ENCODE peak calls at places on chromosomes 7 and 10, in six cellular contexts. One of them, this sample, is unnamed.

GRCh38 chr7:35799846-35800717 is 775 bp upstream of the SEPTIN7 start:
- DNase-seq in fibroblast of mammary gland: peak
- DNase-seq in SHP77 treated with DMSO at 0.1 percent for 48 hours: peak
- DNase-seq in lung: peak
- DNase-seq in activated CD4-positive, alpha-beta T cell treated with anti-CD3 and anti-CD28 coated beads, Interleukin-2, amount 10 ng/mL, durations not matched to agents 7 days and 5 days: peak
- DNase-seq in NCI-H2029: peak
- DNase-seq in this sample: peak

GRCh38 chr10:14409247-14409646 is 78.5 kb upstream of the FRMD4A start:
- DNase-seq in lung: no peak
- DNase-seq in activated CD4-positive, alpha-beta T cell treated with anti-CD3 and anti-CD28 coated beads, Interleukin-2, amount 10 ng/mL, durations not matched to agents 7 days and 5 days: no peak
- DNase-seq in SHP77 treated with DMSO at 0.1 percent for 48 hours: no peak
- DNase-seq in NCI-H2029: no peak
- DNase-seq in fibroblast of mammary gland: no peak
- DNase-seq in this sample: no peak

GRCh38 chr10:11225935-11226334 is 208.3 kb downstream of the CELF2 start:
- DNase-seq in NCI-H2029: no peak
- DNase-seq in fibroblast of mammary gland: peak
- DNase-seq in lung: peak
- DNase-seq in SHP77 treated with DMSO at 0.1 percent for 48 hours: no peak
- DNase-seq in activated CD4-positive, alpha-beta T cell treated with anti-CD3 and anti-CD28 coated beads, Interleukin-2, amount 10 ng/mL, durations not matched to agents 7 days and 5 days: peak
- DNase-seq in this sample: no peak

GRCh38 chr10:113169853-113170455 is 219.9 kb downstream of the TCF7L2 start:
- DNase-seq in NCI-H2029: no peak
- DNase-seq in lung: no peak
- DNase-seq in fibroblast of mammary gland: no peak
- DNase-seq in activated CD4-positive, alpha-beta T cell treated with anti-CD3 and anti-CD28 coated beads, Interleukin-2, amount 10 ng/mL, durations not matched to agents 7 days and 5 days: peak
- DNase-seq in SHP77 treated with DMSO at 0.1 percent for 48 hours: no peak
- DNase-seq in this sample: no peak

GRCh38 chr10:119412831-119413737 is 129.4 kb downstream of the RGS10 start:
- DNase-seq in fibroblast of mammary gland: peak
- DNase-seq in lung: no peak
- DNase-seq in SHP77 treated with DMSO at 0.1 percent for 48 hours: peak
- DNase-seq in NCI-H2029: no peak
- DNase-seq in activated CD4-positive, alpha-beta T cell treated with anti-CD3 and anti-CD28 coated beads, Interleukin-2, amount 10 ng/mL, durations not matched to agents 7 days and 5 days: no peak
- DNase-seq in this sample: peak

GRCh38 chr10:15461353-15462108 is 90.4 kb upstream of the FAM171A1 start:
- DNase-seq in NCI-H2029: no peak
- DNase-seq in SHP77 treated with DMSO at 0.1 percent for 48 hours: no peak
- DNase-seq in activated CD4-positive, alpha-beta T cell treated with anti-CD3 and anti-CD28 coated beads, Interleukin-2, amount 10 ng/mL, durations not matched to agents 7 days and 5 days: no peak
- DNase-seq in lung: no peak
- DNase-seq in fibroblast of mammary gland: peak
- DNase-seq in this sample: no peak

GRCh38 chr10:106355450-106355849 is 809.1 kb downstream of the SORCS1 start:
- DNase-seq in SHP77 treated with DMSO at 0.1 percent for 48 hours: no peak
- DNase-seq in activated CD4-positive, alpha-beta T cell treated with anti-CD3 and anti-CD28 coated beads, Interleukin-2, amount 10 ng/mL, durations not matched to agents 7 days and 5 days: no peak
- DNase-seq in NCI-H2029: no peak
- DNase-seq in fibroblast of mammary gland: peak
- DNase-seq in lung: no peak
- DNase-seq in this sample: peak

GRCh38 chr7:35036361-35037171 is 719 bp downstream of the DPY19L1 start:
- DNase-seq in NCI-H2029: peak
- DNase-seq in activated CD4-positive, alpha-beta T cell treated with anti-CD3 and anti-CD28 coated beads, Interleukin-2, amount 10 ng/mL, durations not matched to agents 7 days and 5 days: peak
- DNase-seq in lung: peak
- DNase-seq in SHP77 treated with DMSO at 0.1 percent for 48 hours: peak
- DNase-seq in fibroblast of mammary gland: peak
- DNase-seq in this sample: no peak

GRCh38 chr7:149624006-149624405 is 126.4 kb upstream of the ZNF746 start:
- DNase-seq in SHP77 treated with DMSO at 0.1 percent for 48 hours: no peak
- DNase-seq in lung: peak
- DNase-seq in activated CD4-positive, alpha-beta T cell treated with anti-CD3 and anti-CD28 coated beads, Interleukin-2, amount 10 ng/mL, durations not matched to agents 7 days and 5 days: peak
- DNase-seq in fibroblast of mammary gland: peak
- DNase-seq in NCI-H2029: no peak
- DNase-seq in this sample: no peak

GRCh38 chr10:6065406-6065805 is 3.2 kb upstream of the IL2RA start:
- DNase-seq in activated CD4-positive, alpha-beta T cell treated with anti-CD3 and anti-CD28 coated beads, Interleukin-2, amount 10 ng/mL, durations not matched to agents 7 days and 5 days: peak
- DNase-seq in SHP77 treated with DMSO at 0.1 percent for 48 hours: no peak
- DNase-seq in lung: no peak
- DNase-seq in NCI-H2029: no peak
- DNase-seq in fibroblast of mammary gland: no peak
- DNase-seq in this sample: no peak

GRCh38 chr7:75971961-75972763 is 22.2 kb downstream of the TMEM120A start:
- DNase-seq in activated CD4-positive, alpha-beta T cell treated with anti-CD3 and anti-CD28 coated beads, Interleukin-2, amount 10 ng/mL, durations not matched to agents 7 days and 5 days: no peak
- DNase-seq in SHP77 treated with DMSO at 0.1 percent for 48 hours: no peak
- DNase-seq in NCI-H2029: no peak
- DNase-seq in lung: no peak
- DNase-seq in fibroblast of mammary gland: peak
- DNase-seq in this sample: no peak

GRCh38 chr10:116240551-116240950 is 32.5 kb downstream of the GFRA1 start:
- DNase-seq in fibroblast of mammary gland: no peak
- DNase-seq in lung: no peak
- DNase-seq in NCI-H2029: no peak
- DNase-seq in activated CD4-positive, alpha-beta T cell treated with anti-CD3 and anti-CD28 coated beads, Interleukin-2, amount 10 ng/mL, durations not matched to agents 7 days and 5 days: no peak
- DNase-seq in SHP77 treated with DMSO at 0.1 percent for 48 hours: no peak
- DNase-seq in this sample: no peak

GRCh38 chr7:93435791-93436190 is 138.7 kb downstream of the CALCR start:
- DNase-seq in lung: no peak
- DNase-seq in fibroblast of mammary gland: no peak
- DNase-seq in SHP77 treated with DMSO at 0.1 percent for 48 hours: no peak
- DNase-seq in NCI-H2029: peak
- DNase-seq in activated CD4-positive, alpha-beta T cell treated with anti-CD3 and anti-CD28 coated beads, Interleukin-2, amount 10 ng/mL, durations not matched to agents 7 days and 5 days: no peak
- DNase-seq in this sample: no peak

GRCh38 chr7:137953043-137953691 is 48.7 kb downstream of the CREB3L2 start:
- DNase-seq in fibroblast of mammary gland: peak
- DNase-seq in SHP77 treated with DMSO at 0.1 percent for 48 hours: no peak
- DNase-seq in lung: no peak
- DNase-seq in activated CD4-positive, alpha-beta T cell treated with anti-CD3 and anti-CD28 coated beads, Interleukin-2, amount 10 ng/mL, durations not matched to agents 7 days and 5 days: no peak
- DNase-seq in NCI-H2029: no peak
- DNase-seq in this sample: no peak

GRCh38 chr10:112370424-112370819 is 3.5 kb upstream of the ACSL5 start:
- DNase-seq in activated CD4-positive, alpha-beta T cell treated with anti-CD3 and anti-CD28 coated beads, Interleukin-2, amount 10 ng/mL, durations not matched to agents 7 days and 5 days: no peak
- DNase-seq in SHP77 treated with DMSO at 0.1 percent for 48 hours: no peak
- DNase-seq in lung: no peak
- DNase-seq in NCI-H2029: no peak
- DNase-seq in fibroblast of mammary gland: no peak
- DNase-seq in this sample: no peak

GRCh38 chr7:107236857-107237256 is 68.1 kb downstream of the HBP1 start:
- DNase-seq in fibroblast of mammary gland: peak
- DNase-seq in NCI-H2029: no peak
- DNase-seq in SHP77 treated with DMSO at 0.1 percent for 48 hours: no peak
- DNase-seq in lung: no peak
- DNase-seq in activated CD4-positive, alpha-beta T cell treated with anti-CD3 and anti-CD28 coated beads, Interleukin-2, amount 10 ng/mL, durations not matched to agents 7 days and 5 days: no peak
- DNase-seq in this sample: no peak

This sample was measured in iPS DF 19.7.